ENCODE peak calls at places on chromosome 3, in four cellular contexts. E, P, A and D are unnamed samples.

GRCh38 chr3:37582117-37582516 is 279.6 kb upstream of the CTDSPL start:
- DNase-seq in E (no peak), P (no peak), A (no peak), D (no peak)

GRCh38 chr3:169179193-169180122 is 484.1 kb downstream of the MECOM start:
- DNase-seq in E (no peak), P (no peak), A (no peak), D (no peak)

GRCh38 chr3:58161435-58162398 is 49.1 kb downstream of the DNASE1L3 start:
- DNase-seq in E (no peak), P (no peak), A (peak; percentile 96), D (no peak)

GRCh38 chr3:187286467-187287059 is 5.0 kb downstream of the MASP1 start:
- DNase-seq in E (no peak), P (no peak), A (peak; percentile 97), D (no peak)

GRCh38 chr3:194019766-194020165 is 116.2 kb upstream of the HES1 start:
- DNase-seq in E (no peak), P (no peak), A (no peak), D (no peak)

GRCh38 chr3:115248274-115248673 is 101.2 kb upstream of the ZBTB20 start:
- DNase-seq in E (no peak), P (no peak), A (peak; percentile 25), D (no peak)

GRCh38 chr3:133578548-133579191 is 5.2 kb downstream of the CDV3 start:
- DNase-seq in E (no peak), P (no peak), A (peak; percentile 65), D (no peak)

GRCh38 chr3:132034486-132035464 is at the start of gene CPNE4:
- DNase-seq in E (peak; percentile 94), P (peak; percentile 100), A (peak; percentile 51), D (peak; percentile 90)

GRCh38 chr3:23856286-23856685 is 50.5 kb downstream of the UBE2E1 start:
- DNase-seq in E (no peak), P (no peak), A (peak; percentile 51), D (no peak)

GRCh38 chr3:45927881-45928280 is 15.4 kb upstream of the CXCR6 start:
- DNase-seq in E (no peak), P (no peak), A (no peak), D (no peak)

GRCh38 chr3:69113536-69113935 is 8.9 kb downstream of the LMOD3 start:
- DNase-seq in E (no peak), P (no peak), A (no peak), D (no peak)

GRCh38 chr3:73493543-73494314 is 131.0 kb downstream of the PDZRN3 start:
- DNase-seq in E (no peak), P (no peak), A (peak; percentile 30), D (no peak)

GRCh38 chr3:169218314-169218983 is 445.1 kb downstream of the MECOM start:
- DNase-seq in E (peak; percentile 49), P (peak; percentile 50), A (peak; percentile 64), D (no peak)

GRCh38 chr3:29270752-29271151 is 10.1 kb upstream of the RBMS3 start:
- DNase-seq in E (no peak), P (no peak), A (no peak), D (no peak)

GRCh38 chr3:152073267-152073666 is 195.5 kb upstream of the MBNL1 start:
- DNase-seq in E (no peak), P (no peak), A (no peak), D (no peak)

GRCh38 chr3:126119008-126119675 is 35.2 kb upstream of the SLC41A3 start:
- DNase-seq in E (peak; percentile 10), P (peak; percentile 20), A (no peak), D (no peak)

GRCh38 chr3:64473476-64473875 is 214.3 kb downstream of the ADAMTS9 start:
- DNase-seq in E (no peak), P (no peak), A (no peak), D (no peak)

GRCh38 chr3:19946291-19946831 is 536 bp upstream of the RAB5A start:
- DNase-seq in E (no peak), P (no peak), A (no peak), D (no peak)

GRCh38 chr3:175535351-175535750 is 676.2 kb downstream of the NAALADL2 start:
- DNase-seq in E (no peak), P (no peak), A (no peak), D (no peak)

GRCh38 chr3:105811518-105812193 is 57.2 kb downstream of the CBLB start:
- DNase-seq in E (no peak), P (no peak), A (no peak), D (no peak)

GRCh38 chr3:186060222-186060621 is 48.7 kb downstream of the ETV5 start:
- DNase-seq in E (no peak), P (no peak), A (no peak), D (no peak)

DNA sequence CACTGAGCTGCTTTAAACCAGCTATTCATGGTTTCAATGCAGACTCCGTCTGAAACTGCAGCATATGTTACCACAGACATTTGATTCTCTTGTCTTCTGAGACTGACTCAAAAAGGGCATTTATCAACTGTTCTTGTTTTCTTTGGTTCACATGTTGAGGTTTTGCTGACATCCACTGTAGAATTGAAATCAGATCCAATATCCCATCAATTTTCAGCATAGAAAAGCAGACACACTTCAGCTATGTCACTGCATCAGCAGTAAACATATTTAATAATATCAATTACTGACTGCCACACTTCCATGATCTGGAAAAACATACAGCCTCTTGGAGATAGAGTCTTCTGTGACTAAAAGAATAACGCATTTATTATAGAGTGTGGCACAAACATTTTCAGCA is 659.4 kb downstream of the ROBO2 start:
- DNase-seq in E (no peak), P (no peak), A (no peak), D (no peak)
- H4K91ac ChIP-seq in E (no peak overlapping the region), P (no peak overlapping the region), A (no peak overlapping the region), D (no peak overlapping the region)

DNA sequence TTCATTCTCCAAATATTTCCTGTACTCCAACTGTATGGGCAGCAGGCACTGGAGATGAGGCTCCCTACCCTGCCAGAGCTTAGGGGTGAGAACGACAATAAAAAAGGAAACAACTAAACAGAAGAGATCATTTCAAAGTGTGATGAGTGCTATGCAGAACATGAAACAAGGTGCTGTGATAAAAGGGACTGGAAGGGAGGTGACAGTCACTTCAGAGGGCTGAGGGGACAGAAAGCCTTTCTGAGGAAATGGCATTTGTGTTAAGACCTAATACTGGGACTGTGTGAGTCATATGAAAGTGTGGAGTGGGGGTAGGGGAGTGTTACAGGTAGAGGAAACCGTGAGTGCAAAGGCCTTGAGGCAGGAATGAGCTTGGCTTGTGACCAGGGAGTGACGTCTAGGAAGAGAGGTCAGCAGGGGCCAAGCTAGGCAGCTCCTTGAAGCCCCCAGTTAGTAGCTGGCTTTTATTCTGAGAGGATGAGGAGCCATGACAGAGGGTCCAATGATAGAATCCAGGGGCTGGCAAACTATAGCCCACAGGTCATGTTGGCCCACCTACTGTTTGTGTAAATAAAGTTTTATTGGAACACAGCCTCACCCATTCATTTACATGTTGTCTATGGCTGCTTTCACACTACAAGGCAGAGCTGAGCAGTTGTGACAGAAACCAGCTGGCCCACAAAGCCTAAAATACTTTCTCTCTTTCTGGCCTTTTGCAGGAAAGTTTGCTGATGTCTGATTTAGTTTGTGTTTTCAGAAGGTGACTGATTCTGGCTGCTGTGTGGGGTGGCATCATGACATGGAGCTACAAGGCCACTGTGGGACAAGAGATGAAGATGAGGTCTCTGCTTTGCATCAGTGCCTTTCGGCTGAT is 56.6 kb downstream of the LSM3 start:
- DNase-seq in E (no peak), P (no peak), A (peak; percentile 38), D (no peak)
- H2BK12ac ChIP-seq in E (no peak overlapping the region), P (no peak overlapping the region), A (no peak overlapping the region), D (no peak overlapping the region)

GRCh38 chr3:17954801-17955200 is 212.4 kb upstream of the TBC1D5 start:
- DNase-seq in E (peak; percentile 43), P (no peak), A (no peak), D (no peak)

GRCh38 chr3:17955411-17955810 is 213.0 kb upstream of the TBC1D5 start:
- DNase-seq in E (no peak), P (no peak), A (no peak), D (no peak)

GRCh38 chr3:17947833-17948232 is 205.4 kb upstream of the TBC1D5 start:
- DNase-seq in E (no peak), P (no peak), A (no peak), D (no peak)

GRCh38 chr3:17949116-17949515 is 206.7 kb upstream of the TBC1D5 start:
- DNase-seq in E (no peak), P (no peak), A (no peak), D (no peak)

GRCh38 chr3:17951241-17951640 is 208.8 kb upstream of the TBC1D5 start:
- DNase-seq in E (no peak), P (no peak), A (no peak), D (no peak)
- H3K27ac ChIP-seq in E (no peak overlapping the region), P (no peak overlapping the region), A (no peak overlapping the region), D (no peak overlapping the region)

GRCh38 chr3:12288466-12289129 is at the start of gene PPARG:
- DNase-seq in E (peak; percentile 63), P (peak; percentile 72), A (peak; percentile 27), D (peak; percentile 33)

GRCh38 chr3:12286927-12287726 is 1.7 kb upstream of the PPARG start:
- DNase-seq in E (peak; percentile 38), P (peak; percentile 58), A (peak; percentile 14), D (no peak)

GRCh38 chr3:12289562-12289961 is 692 bp downstream of the PPARG start:
- DNase-seq in E (no peak), P (no peak), A (no peak), D (no peak)

GRCh38 chr3:12286504-12286903 is 2.4 kb upstream of the PPARG start:
- DNase-seq in E (no peak), P (no peak), A (no peak), D (no peak)

DNA sequence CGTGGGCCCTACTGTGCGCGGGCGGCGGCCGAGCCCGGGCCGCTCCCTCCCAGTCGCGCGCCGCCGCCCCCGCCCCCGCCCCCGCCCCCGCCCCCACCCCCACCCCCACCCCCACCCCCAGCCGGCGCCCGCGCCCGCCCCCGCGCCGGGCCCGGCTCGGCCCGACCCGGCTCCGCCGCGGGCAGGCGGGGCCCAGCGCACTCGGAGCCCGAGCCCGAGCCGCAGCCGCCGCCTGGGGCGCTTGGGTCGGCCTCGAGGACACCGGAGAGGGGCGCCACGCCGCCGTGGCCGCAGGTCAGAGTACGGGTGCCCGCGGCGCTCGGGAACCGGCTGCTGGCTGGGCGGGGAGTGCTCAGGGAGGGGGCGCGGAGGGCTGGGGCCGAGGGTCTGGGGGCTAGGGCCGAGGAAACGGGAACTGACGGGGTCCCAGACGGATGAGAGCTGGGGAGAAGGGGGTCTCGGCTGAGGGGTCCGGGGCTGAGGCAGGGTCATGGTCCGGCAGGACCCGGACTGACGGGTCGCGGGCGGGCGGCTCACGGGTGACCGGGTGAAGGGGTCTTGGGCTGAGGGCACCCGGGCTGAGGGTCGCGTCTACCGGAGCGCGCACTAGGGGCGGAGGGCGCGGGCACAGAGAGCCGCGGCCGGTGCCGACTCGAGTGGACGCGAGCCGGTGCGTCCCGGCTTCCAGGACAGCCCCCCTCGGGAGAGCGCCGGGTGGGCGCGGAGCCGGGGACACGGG is 974 bp upstream of the PPARG start:
- DNase-seq in E (peak; percentile 44), P (peak; percentile 62), A (peak; percentile 34), D (peak; percentile 44)
- H4K91ac ChIP-seq in E (no peak overlapping the region), P (no peak overlapping the region), A (peak overlapping the region; percentile 68), D (no peak overlapping the region)

DNA sequence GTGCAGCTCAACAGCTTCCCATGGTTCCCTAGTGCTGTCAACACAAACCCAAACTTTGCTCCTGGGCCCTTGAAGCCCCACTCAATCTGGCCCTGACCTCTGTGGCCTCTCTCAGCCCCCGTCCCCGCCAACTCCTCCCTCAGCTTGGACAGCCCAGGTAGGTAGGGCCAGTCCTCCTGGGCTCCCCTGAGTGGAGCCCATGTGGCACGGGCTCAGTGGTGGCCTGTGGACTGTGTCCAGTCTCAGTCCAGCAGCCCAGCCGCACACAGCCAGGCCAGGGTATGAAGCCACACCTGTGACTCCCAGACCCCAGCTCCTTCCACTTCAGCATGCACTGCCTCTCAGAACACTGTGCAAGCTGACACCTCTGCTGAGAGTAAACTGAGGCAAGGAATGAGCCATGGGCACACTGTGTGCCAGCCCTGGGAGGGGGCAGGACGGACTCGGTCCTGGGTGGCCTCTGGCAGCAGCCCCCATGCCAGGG is 11.5 kb downstream of the PLXND1 start:
- DNase-seq in E (no peak), P (no peak), A (no peak), D (no peak)
- H2BK12ac ChIP-seq in E (no peak overlapping the region), P (peak overlapping the region; percentile 39), A (peak overlapping the region; percentile 84), D (peak overlapping the region; percentile 91)